ENCODE peak calls at places on chromosomes 2 and 18, in eight cellular contexts. One of them, this sample, is unnamed.

GRCh38 chr18:40179647-40180175 is 1775.3 kb upstream of the PIK3C3 start:
- DNase-seq in stimulated activated CD4-positive, alpha-beta T cell treated with anti-CD3 and anti-CD28 coated beads, TNF-alpha, amount 100 ng/mL, for 24 hours: no peak
- DNase-seq in EL: no peak
- DNase-seq in mucosa of gallbladder: no peak
- DNase-seq in endothelial cell: no peak
- DNase-seq in NCI-H69: no peak
- DNase-seq in sigmoid colon: no peak
- DNase-seq in heart left ventricle: no peak
- DNase-seq in this sample: no peak

GRCh38 chr2:234249873-234250272 is 199.4 kb downstream of the SPP2 start:
- DNase-seq in NCI-H69: no peak
- DNase-seq in sigmoid colon: no peak
- DNase-seq in heart left ventricle: no peak
- DNase-seq in mucosa of gallbladder: no peak
- DNase-seq in endothelial cell: no peak
- DNase-seq in stimulated activated CD4-positive, alpha-beta T cell treated with anti-CD3 and anti-CD28 coated beads, TNF-alpha, amount 100 ng/mL, for 24 hours: no peak
- DNase-seq in EL: peak
- DNase-seq in this sample: peak

GRCh38 chr18:45408218-45408617 is 207.1 kb upstream of the SLC14A2 start:
- DNase-seq in stimulated activated CD4-positive, alpha-beta T cell treated with anti-CD3 and anti-CD28 coated beads, TNF-alpha, amount 100 ng/mL, for 24 hours: no peak
- DNase-seq in EL: no peak
- DNase-seq in endothelial cell: no peak
- DNase-seq in sigmoid colon: no peak
- DNase-seq in heart left ventricle: no peak
- DNase-seq in NCI-H69: no peak
- DNase-seq in mucosa of gallbladder: no peak
- DNase-seq in this sample: no peak

GRCh38 chr2:10094271-10094814 is 14.1 kb upstream of the CYS1 start:
- DNase-seq in heart left ventricle: no peak
- DNase-seq in sigmoid colon: no peak
- DNase-seq in mucosa of gallbladder: no peak
- DNase-seq in stimulated activated CD4-positive, alpha-beta T cell treated with anti-CD3 and anti-CD28 coated beads, TNF-alpha, amount 100 ng/mL, for 24 hours: no peak
- DNase-seq in endothelial cell: no peak
- DNase-seq in EL: no peak
- DNase-seq in NCI-H69: no peak
- DNase-seq in this sample: no peak

GRCh38 chr2:71064110-71064611 is 4.3 kb upstream of the NAGK start:
- DNase-seq in NCI-H69: no peak
- DNase-seq in stimulated activated CD4-positive, alpha-beta T cell treated with anti-CD3 and anti-CD28 coated beads, TNF-alpha, amount 100 ng/mL, for 24 hours: no peak
- DNase-seq in mucosa of gallbladder: no peak
- DNase-seq in EL: no peak
- DNase-seq in heart left ventricle: no peak
- DNase-seq in endothelial cell: no peak
- DNase-seq in sigmoid colon: no peak
- DNase-seq in this sample: no peak

GRCh38 chr2:129758461-129759185 is 220.8 kb upstream of the RAB6C start:
- DNase-seq in heart left ventricle: no peak
- DNase-seq in EL: no peak
- DNase-seq in sigmoid colon: no peak
- DNase-seq in NCI-H69: no peak
- DNase-seq in mucosa of gallbladder: peak
- DNase-seq in stimulated activated CD4-positive, alpha-beta T cell treated with anti-CD3 and anti-CD28 coated beads, TNF-alpha, amount 100 ng/mL, for 24 hours: no peak
- DNase-seq in endothelial cell: no peak
- DNase-seq in this sample: peak

GRCh38 chr2:214504599-214505376 is 93.9 kb downstream of the VWC2L start:
- DNase-seq in heart left ventricle: no peak
- DNase-seq in mucosa of gallbladder: peak
- DNase-seq in sigmoid colon: no peak
- DNase-seq in NCI-H69: no peak
- DNase-seq in EL: no peak
- DNase-seq in endothelial cell: no peak
- DNase-seq in stimulated activated CD4-positive, alpha-beta T cell treated with anti-CD3 and anti-CD28 coated beads, TNF-alpha, amount 100 ng/mL, for 24 hours: no peak
- DNase-seq in this sample: no peak

GRCh38 chr2:96550787-96551604 is 14.4 kb downstream of the ARID5A start:
- DNase-seq in mucosa of gallbladder: no peak
- DNase-seq in stimulated activated CD4-positive, alpha-beta T cell treated with anti-CD3 and anti-CD28 coated beads, TNF-alpha, amount 100 ng/mL, for 24 hours: no peak
- DNase-seq in heart left ventricle: no peak
- DNase-seq in sigmoid colon: no peak
- DNase-seq in EL: no peak
- DNase-seq in endothelial cell: no peak
- DNase-seq in NCI-H69: no peak
- DNase-seq in this sample: no peak

GRCh38 chr2:100699131-100699530 is 120.8 kb upstream of the NPAS2 start:
- DNase-seq in stimulated activated CD4-positive, alpha-beta T cell treated with anti-CD3 and anti-CD28 coated beads, TNF-alpha, amount 100 ng/mL, for 24 hours: no peak
- DNase-seq in sigmoid colon: no peak
- DNase-seq in mucosa of gallbladder: no peak
- DNase-seq in EL: no peak
- DNase-seq in endothelial cell: no peak
- DNase-seq in NCI-H69: no peak
- DNase-seq in heart left ventricle: no peak
- DNase-seq in this sample: no peak

GRCh38 chr2:120797421-120798289 is 62.0 kb downstream of the GLI2 start:
- DNase-seq in stimulated activated CD4-positive, alpha-beta T cell treated with anti-CD3 and anti-CD28 coated beads, TNF-alpha, amount 100 ng/mL, for 24 hours: no peak
- DNase-seq in NCI-H69: peak
- DNase-seq in sigmoid colon: peak
- DNase-seq in mucosa of gallbladder: no peak
- DNase-seq in EL: no peak
- DNase-seq in heart left ventricle: no peak
- DNase-seq in endothelial cell: no peak
- DNase-seq in this sample: peak

GRCh38 chr2:181231886-181232644 is 225.1 kb upstream of the ITGA4 start:
- DNase-seq in heart left ventricle: no peak
- DNase-seq in EL: peak
- DNase-seq in endothelial cell: no peak
- DNase-seq in sigmoid colon: no peak
- DNase-seq in stimulated activated CD4-positive, alpha-beta T cell treated with anti-CD3 and anti-CD28 coated beads, TNF-alpha, amount 100 ng/mL, for 24 hours: no peak
- DNase-seq in NCI-H69: peak
- DNase-seq in mucosa of gallbladder: no peak
- DNase-seq in this sample: peak

GRCh38 chr2:60707750-60708371 is 48.2 kb upstream of the PAPOLG start:
- DNase-seq in sigmoid colon: no peak
- DNase-seq in NCI-H69: peak
- DNase-seq in endothelial cell: no peak
- DNase-seq in EL: peak
- DNase-seq in heart left ventricle: no peak
- DNase-seq in stimulated activated CD4-positive, alpha-beta T cell treated with anti-CD3 and anti-CD28 coated beads, TNF-alpha, amount 100 ng/mL, for 24 hours: no peak
- DNase-seq in mucosa of gallbladder: no peak
- DNase-seq in this sample: peak

GRCh38 chr2:190678444-190679162 is 29.7 kb downstream of the NAB1 start:
- DNase-seq in endothelial cell: no peak
- DNase-seq in heart left ventricle: no peak
- DNase-seq in mucosa of gallbladder: no peak
- DNase-seq in stimulated activated CD4-positive, alpha-beta T cell treated with anti-CD3 and anti-CD28 coated beads, TNF-alpha, amount 100 ng/mL, for 24 hours: peak
- DNase-seq in EL: peak
- DNase-seq in NCI-H69: peak
- DNase-seq in sigmoid colon: no peak
- DNase-seq in this sample: no peak

GRCh38 chr2:106566050-106566449 is 78.9 kb downstream of the CD8B2 start:
- DNase-seq in heart left ventricle: peak
- DNase-seq in endothelial cell: no peak
- DNase-seq in stimulated activated CD4-positive, alpha-beta T cell treated with anti-CD3 and anti-CD28 coated beads, TNF-alpha, amount 100 ng/mL, for 24 hours: no peak
- DNase-seq in mucosa of gallbladder: peak
- DNase-seq in NCI-H69: no peak
- DNase-seq in sigmoid colon: no peak
- DNase-seq in EL: no peak
- DNase-seq in this sample: no peak

GRCh38 chr2:182165196-182165595 is 179.5 kb downstream of the PPP1R1C start:
- DNase-seq in NCI-H69: no peak
- DNase-seq in sigmoid colon: no peak
- DNase-seq in EL: no peak
- DNase-seq in mucosa of gallbladder: no peak
- DNase-seq in heart left ventricle: no peak
- DNase-seq in endothelial cell: no peak
- DNase-seq in stimulated activated CD4-positive, alpha-beta T cell treated with anti-CD3 and anti-CD28 coated beads, TNF-alpha, amount 100 ng/mL, for 24 hours: no peak
- DNase-seq in this sample: no peak

GRCh38 chr2:72090271-72090720 is 57.4 kb downstream of the CYP26B1 start:
- DNase-seq in sigmoid colon: no peak
- DNase-seq in stimulated activated CD4-positive, alpha-beta T cell treated with anti-CD3 and anti-CD28 coated beads, TNF-alpha, amount 100 ng/mL, for 24 hours: no peak
- DNase-seq in heart left ventricle: no peak
- DNase-seq in NCI-H69: no peak
- DNase-seq in EL: no peak
- DNase-seq in endothelial cell: no peak
- DNase-seq in mucosa of gallbladder: no peak
- DNase-seq in this sample: no peak

GRCh38 chr18:9661564-9661963 is 46.5 kb upstream of the RAB31 start:
- DNase-seq in mucosa of gallbladder: no peak
- DNase-seq in stimulated activated CD4-positive, alpha-beta T cell treated with anti-CD3 and anti-CD28 coated beads, TNF-alpha, amount 100 ng/mL, for 24 hours: no peak
- DNase-seq in EL: peak
- DNase-seq in sigmoid colon: no peak
- DNase-seq in heart left ventricle: no peak
- DNase-seq in NCI-H69: peak
- DNase-seq in endothelial cell: no peak
- DNase-seq in this sample: peak

GRCh38 chr18:36078751-36079529 is 11.6 kb upstream of the RPRD1A start:
- DNase-seq in endothelial cell: no peak
- DNase-seq in NCI-H69: no peak
- DNase-seq in sigmoid colon: no peak
- DNase-seq in mucosa of gallbladder: no peak
- DNase-seq in EL: peak
- DNase-seq in heart left ventricle: no peak
- DNase-seq in stimulated activated CD4-positive, alpha-beta T cell treated with anti-CD3 and anti-CD28 coated beads, TNF-alpha, amount 100 ng/mL, for 24 hours: no peak
- DNase-seq in this sample: peak

GRCh38 chr2:61135510-61135909 is 26.5 kb upstream of the C2orf74 start:
- DNase-seq in endothelial cell: no peak
- DNase-seq in NCI-H69: peak
- DNase-seq in mucosa of gallbladder: no peak
- DNase-seq in sigmoid colon: no peak
- DNase-seq in EL: peak
- DNase-seq in heart left ventricle: no peak
- DNase-seq in stimulated activated CD4-positive, alpha-beta T cell treated with anti-CD3 and anti-CD28 coated beads, TNF-alpha, amount 100 ng/mL, for 24 hours: no peak
- DNase-seq in this sample: peak

GRCh38 chr2:84919885-84920580 is 14.6 kb downstream of the TMSB10 start:
- DNase-seq in endothelial cell: no peak
- DNase-seq in EL: peak
- DNase-seq in NCI-H69: peak
- DNase-seq in mucosa of gallbladder: peak
- DNase-seq in sigmoid colon: peak
- DNase-seq in heart left ventricle: peak
- DNase-seq in stimulated activated CD4-positive, alpha-beta T cell treated with anti-CD3 and anti-CD28 coated beads, TNF-alpha, amount 100 ng/mL, for 24 hours: no peak
- DNase-seq in this sample: peak

GRCh38 chr2:172215172-172215935 is 112.7 kb upstream of the DLX2 start:
- DNase-seq in NCI-H69: no peak
- DNase-seq in stimulated activated CD4-positive, alpha-beta T cell treated with anti-CD3 and anti-CD28 coated beads, TNF-alpha, amount 100 ng/mL, for 24 hours: no peak
- DNase-seq in sigmoid colon: no peak
- DNase-seq in endothelial cell: no peak
- DNase-seq in mucosa of gallbladder: no peak
- DNase-seq in heart left ventricle: no peak
- DNase-seq in EL: no peak
- DNase-seq in this sample: no peak

This sample was measured in AG08395.